ENCODE peak calls at places on chromosomes 4 and X, in six cellular contexts. One of them, this sample, is unnamed.
A peak's percentile ranks its signal among the peaks of the same experiment; 100 is the strongest.

GRCh38 chr4:932713-933070 is 432 bp downstream of the TMEM175 start:
- DNase-seq in mammary epithelial cell: no peak
- DNase-seq in GM23248: no peak
- DNase-seq in astrocyte: peak; percentile 32
- DNase-seq in mesenchymal stem cell: peak; percentile 74
- DNase-seq in fibroblast of lung: no peak
- DNase-seq in this sample: peak; percentile 37

GRCh38 chrX:9396930-9397329 is 67.9 kb upstream of the TBL1X start:
- DNase-seq in mesenchymal stem cell: peak; percentile 65
- DNase-seq in astrocyte: peak; percentile 68
- DNase-seq in GM23248: peak; percentile 11
- DNase-seq in fibroblast of lung: peak; percentile 38
- DNase-seq in mammary epithelial cell: no peak
- DNase-seq in this sample: no peak

GRCh38 chr4:69764311-69764710 is 3.9 kb upstream of the SULT1B1 start:
- DNase-seq in mesenchymal stem cell: no peak
- DNase-seq in mammary epithelial cell: no peak
- DNase-seq in GM23248: no peak
- DNase-seq in fibroblast of lung: peak; percentile 65
- DNase-seq in astrocyte: no peak
- DNase-seq in this sample: no peak

GRCh38 chr4:143375326-143376073 is 38.8 kb downstream of the GAB1 start:
- DNase-seq in GM23248: peak; percentile 46
- DNase-seq in mesenchymal stem cell: peak; percentile 45
- DNase-seq in mammary epithelial cell: no peak
- DNase-seq in astrocyte: no peak
- DNase-seq in fibroblast of lung: peak; percentile 45
- DNase-seq in this sample: peak; percentile 47

GRCh38 chr4:144562019-144562740 is 83.8 kb upstream of the HHIP start:
- DNase-seq in astrocyte: no peak
- DNase-seq in GM23248: no peak
- DNase-seq in mesenchymal stem cell: no peak
- DNase-seq in fibroblast of lung: no peak
- DNase-seq in mammary epithelial cell: no peak
- DNase-seq in this sample: no peak

GRCh38 chr4:1043658-1044468 is 32.4 kb downstream of the FGFRL1 start:
- DNase-seq in fibroblast of lung: peak; percentile 99
- DNase-seq in GM23248: peak; percentile 100
- DNase-seq in mesenchymal stem cell: peak; percentile 99
- DNase-seq in mammary epithelial cell: peak; percentile 99
- DNase-seq in astrocyte: peak; percentile 98
- DNase-seq in this sample: peak; percentile 66

GRCh38 chr4:39947963-39948362 is 29.7 kb downstream of the PDS5A start:
- DNase-seq in mammary epithelial cell: no peak
- DNase-seq in mesenchymal stem cell: no peak
- DNase-seq in fibroblast of lung: no peak
- DNase-seq in GM23248: no peak
- DNase-seq in astrocyte: no peak
- DNase-seq in this sample: no peak

GRCh38 chrX:16526003-16526402 is 124.0 kb upstream of the S100G start:
- DNase-seq in astrocyte: no peak
- DNase-seq in GM23248: no peak
- DNase-seq in fibroblast of lung: no peak
- DNase-seq in mesenchymal stem cell: no peak
- DNase-seq in mammary epithelial cell: no peak
- DNase-seq in this sample: no peak

GRCh38 chrX:151852294-151852693 is 60.4 kb upstream of the MAGEA4 start:
- DNase-seq in fibroblast of lung: no peak
- DNase-seq in mammary epithelial cell: no peak
- DNase-seq in GM23248: no peak
- DNase-seq in astrocyte: no peak
- DNase-seq in mesenchymal stem cell: no peak
- DNase-seq in this sample: no peak

GRCh38 chr4:80382090-80382832 is 46.7 kb downstream of the CFAP299 start:
- DNase-seq in astrocyte: no peak
- DNase-seq in GM23248: no peak
- DNase-seq in mesenchymal stem cell: no peak
- DNase-seq in fibroblast of lung: no peak
- DNase-seq in mammary epithelial cell: no peak
- DNase-seq in this sample: no peak

GRCh38 chr4:55180980-55181379 is 55.6 kb upstream of the KDR start:
- DNase-seq in mammary epithelial cell: no peak
- DNase-seq in GM23248: no peak
- DNase-seq in astrocyte: peak; percentile 38
- DNase-seq in fibroblast of lung: no peak
- DNase-seq in mesenchymal stem cell: peak; percentile 33
- DNase-seq in this sample: no peak

GRCh38 chr4:176539785-176540175 is 220.0 kb downstream of the SPCS3 start:
- DNase-seq in GM23248: peak; percentile 38
- DNase-seq in astrocyte: peak; percentile 36
- DNase-seq in mammary epithelial cell: peak; percentile 54
- DNase-seq in mesenchymal stem cell: peak; percentile 62
- DNase-seq in fibroblast of lung: peak; percentile 43
- DNase-seq in this sample: no peak

GRCh38 chr4:110196871-110197420 is 1.5 kb downstream of the ELOVL6 start:
- DNase-seq in astrocyte: peak; percentile 22
- DNase-seq in mesenchymal stem cell: no peak
- DNase-seq in mammary epithelial cell: peak; percentile 48
- DNase-seq in fibroblast of lung: no peak
- DNase-seq in GM23248: peak; percentile 70
- DNase-seq in this sample: peak; percentile 65

GRCh38 chrX:13898603-13899002 is 81.7 kb upstream of the GPM6B start:
- DNase-seq in astrocyte: no peak
- DNase-seq in mesenchymal stem cell: no peak
- DNase-seq in mammary epithelial cell: peak; percentile 88
- DNase-seq in GM23248: peak; percentile 61
- DNase-seq in fibroblast of lung: no peak
- DNase-seq in this sample: no peak

GRCh38 chr4:10164877-10165283 is 48.3 kb upstream of the WDR1 start:
- DNase-seq in mesenchymal stem cell: peak; percentile 16
- DNase-seq in GM23248: peak; percentile 74
- DNase-seq in mammary epithelial cell: no peak
- DNase-seq in fibroblast of lung: peak; percentile 38
- DNase-seq in astrocyte: no peak
- DNase-seq in this sample: peak; percentile 51

GRCh38 chrX:17564689-17565409 is 172.4 kb upstream of the SCML1 start:
- DNase-seq in fibroblast of lung: peak; percentile 73
- DNase-seq in GM23248: peak; percentile 60
- DNase-seq in astrocyte: peak; percentile 49
- DNase-seq in mesenchymal stem cell: peak; percentile 7
- DNase-seq in mammary epithelial cell: peak; percentile 10
- DNase-seq in this sample: no peak

GRCh38 chr4:5292091-5292490 is 240.8 kb downstream of the STK32B start:
- DNase-seq in mammary epithelial cell: no peak
- DNase-seq in fibroblast of lung: no peak
- DNase-seq in astrocyte: no peak
- DNase-seq in GM23248: no peak
- DNase-seq in mesenchymal stem cell: no peak
- DNase-seq in this sample: no peak

GRCh38 chr4:154192585-154192984 is 299.0 kb downstream of the DCHS2 start:
- DNase-seq in GM23248: no peak
- DNase-seq in mammary epithelial cell: no peak
- DNase-seq in astrocyte: no peak
- DNase-seq in mesenchymal stem cell: no peak
- DNase-seq in fibroblast of lung: no peak
- DNase-seq in this sample: no peak

GRCh38 chr4:182142146-182143085 is 100.8 kb upstream of the TENM3 start:
- DNase-seq in mesenchymal stem cell: peak; percentile 16
- DNase-seq in fibroblast of lung: peak; percentile 64
- DNase-seq in astrocyte: peak; percentile 71
- DNase-seq in mammary epithelial cell: peak; percentile 70
- DNase-seq in GM23248: peak; percentile 4
- DNase-seq in this sample: no peak

GRCh38 chr4:57214654-57215411 is 104.6 kb upstream of the IGFBP7 start:
- DNase-seq in mammary epithelial cell: peak; percentile 30
- DNase-seq in astrocyte: no peak
- DNase-seq in mesenchymal stem cell: no peak
- DNase-seq in fibroblast of lung: no peak
- DNase-seq in GM23248: no peak
- DNase-seq in this sample: no peak

GRCh38 chr4:20075479-20075878 is 176.2 kb upstream of the SLIT2 start:
- DNase-seq in mammary epithelial cell: no peak
- DNase-seq in GM23248: peak; percentile 43
- DNase-seq in mesenchymal stem cell: peak; percentile 16
- DNase-seq in astrocyte: no peak
- DNase-seq in fibroblast of lung: no peak
- DNase-seq in this sample: no peak

GRCh38 chr4:184309241-184310170 is 91.8 kb upstream of the ENPP6 start:
- DNase-seq in astrocyte: no peak
- DNase-seq in mammary epithelial cell: peak; percentile 29
- DNase-seq in fibroblast of lung: no peak
- DNase-seq in mesenchymal stem cell: no peak
- DNase-seq in GM23248: no peak
- DNase-seq in this sample: peak; percentile 14

GRCh38 chr4:82217986-82218715 is 155.6 kb downstream of the HNRNPD start:
- DNase-seq in mammary epithelial cell: no peak
- DNase-seq in astrocyte: no peak
- DNase-seq in mesenchymal stem cell: no peak
- DNase-seq in fibroblast of lung: no peak
- DNase-seq in GM23248: peak; percentile 28
- DNase-seq in this sample: no peak

GRCh38 chr4:187598246-187598645 is 397.3 kb upstream of the ZFP42 start:
- DNase-seq in GM23248: no peak
- DNase-seq in astrocyte: no peak
- DNase-seq in mesenchymal stem cell: no peak
- DNase-seq in mammary epithelial cell: no peak
- DNase-seq in fibroblast of lung: peak; percentile 9
- DNase-seq in this sample: no peak

GRCh38 chr4:136301773-136302172 is 1230.5 kb downstream of the PCDH18 start:
- DNase-seq in mammary epithelial cell: no peak
- DNase-seq in GM23248: no peak
- DNase-seq in mesenchymal stem cell: no peak
- DNase-seq in fibroblast of lung: no peak
- DNase-seq in astrocyte: no peak
- DNase-seq in this sample: no peak

GRCh38 chr4:748461-748860 is 42.8 kb downstream of the PCGF3 start:
- DNase-seq in fibroblast of lung: no peak
- DNase-seq in mammary epithelial cell: no peak
- DNase-seq in mesenchymal stem cell: no peak
- DNase-seq in GM23248: no peak
- DNase-seq in astrocyte: no peak
- DNase-seq in this sample: no peak

DNA sequence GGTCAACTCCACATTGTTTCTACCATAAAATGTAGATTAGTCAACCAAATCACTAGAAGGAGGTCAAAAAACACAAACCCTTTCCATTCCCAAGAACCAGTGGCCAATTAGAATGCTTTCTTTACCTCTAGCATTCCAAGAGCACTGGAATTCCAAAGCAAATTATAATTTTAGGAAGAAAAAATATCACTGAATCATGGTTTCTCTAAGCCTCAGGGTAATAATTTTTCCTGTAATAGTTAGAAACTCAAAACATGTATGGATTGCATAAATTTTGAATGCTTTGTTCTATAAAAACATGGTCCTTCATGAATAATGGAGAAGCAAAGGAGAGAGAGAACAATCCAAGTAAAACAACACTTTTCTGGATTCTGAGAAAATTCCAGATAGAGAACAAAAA is 39.5 kb downstream of the LEF1 start:
- DNase-seq in mesenchymal stem cell: no peak
- DNase-seq in fibroblast of lung: no peak
- DNase-seq in GM23248: no peak
- DNase-seq in mammary epithelial cell: no peak
- DNase-seq in astrocyte: no peak
- DNase-seq in this sample: no peak
- H3K9ac ChIP-seq in mesenchymal stem cell: no peak overlapping the region
- H3K9ac ChIP-seq in fibroblast of lung: no peak overlapping the region
- H3K9ac ChIP-seq in GM23248: no peak overlapping the region
- H3K9ac ChIP-seq in mammary epithelial cell: no peak overlapping the region
- H3K9ac ChIP-seq in astrocyte: no peak overlapping the region
- H3K9ac ChIP-seq in this sample: no peak overlapping the region

DNA sequence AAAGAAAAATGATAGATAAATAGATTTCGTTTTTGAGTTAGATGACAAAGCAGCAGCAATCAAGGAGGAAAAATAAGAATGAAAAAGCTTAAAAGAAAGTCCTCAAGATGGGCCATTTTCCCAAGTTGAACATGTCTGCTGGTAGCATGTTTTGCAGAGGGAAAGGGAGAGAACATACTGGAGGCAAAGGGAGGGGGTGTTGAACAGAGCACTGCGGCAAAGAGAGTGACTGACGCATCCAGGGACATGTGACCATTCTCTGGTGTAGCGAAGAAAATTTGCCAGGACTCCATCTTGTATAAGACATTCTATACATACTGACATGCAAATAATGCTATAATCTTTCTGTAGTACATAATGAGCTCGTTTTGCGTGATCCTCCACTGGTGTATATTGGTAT is 1.2 kb downstream of the LINC00632 start:
- DNase-seq in fibroblast of lung: peak; percentile 82
- DNase-seq in astrocyte: no peak
- DNase-seq in GM23248: peak; percentile 34
- DNase-seq in mesenchymal stem cell: peak; percentile 68
- DNase-seq in mammary epithelial cell: no peak
- DNase-seq in this sample: no peak
- H3K4me3 ChIP-seq in fibroblast of lung: peak overlapping the region; percentile 27
- H3K4me3 ChIP-seq in astrocyte: peak overlapping the region; percentile 44
- H3K4me3 ChIP-seq in GM23248: peak overlapping the region; percentile 15
- H3K4me3 ChIP-seq in mesenchymal stem cell: no peak overlapping the region
- H3K4me3 ChIP-seq in mammary epithelial cell: no peak overlapping the region
- H3K4me3 ChIP-seq in this sample: no peak overlapping the region

DNA sequence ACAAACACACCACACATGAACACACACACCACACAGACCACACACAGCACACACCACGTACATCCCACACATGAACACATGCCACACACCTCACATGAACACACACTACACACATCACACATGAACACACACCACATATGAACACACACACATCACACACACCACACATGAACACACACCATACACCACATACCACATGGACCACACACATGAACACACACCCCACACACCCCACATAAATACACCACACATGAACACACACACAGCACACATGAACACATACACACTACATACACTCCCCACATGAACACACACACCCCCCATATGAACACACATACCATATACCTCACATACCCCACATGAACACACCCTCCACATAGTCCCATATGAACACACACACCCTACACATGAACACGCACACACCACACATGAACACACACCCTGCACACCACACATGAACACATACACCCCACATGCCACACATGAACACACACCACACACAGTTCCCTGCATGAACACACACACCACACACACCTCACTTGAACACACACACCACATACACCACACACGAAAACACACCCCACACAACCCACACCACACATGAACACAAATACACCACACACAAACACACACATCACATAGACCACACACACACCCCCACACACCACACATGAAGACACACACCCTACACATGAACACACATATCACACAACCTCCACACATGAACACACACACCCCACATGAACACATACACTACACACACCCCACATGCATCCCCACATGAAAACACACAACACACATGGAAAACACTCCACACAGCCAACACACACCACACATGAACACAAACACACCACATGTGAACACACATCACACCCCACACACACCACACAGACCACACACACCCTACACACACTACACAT is 18.3 kb downstream of the PNMA6E start:
- DNase-seq in GM23248: no peak
- DNase-seq in mesenchymal stem cell: no peak
- DNase-seq in fibroblast of lung: no peak
- DNase-seq in astrocyte: no peak
- DNase-seq in mammary epithelial cell: no peak
- DNase-seq in this sample: no peak
- H3K27ac ChIP-seq in GM23248: no peak overlapping the region
- H3K27ac ChIP-seq in mesenchymal stem cell: no peak overlapping the region
- H3K27ac ChIP-seq in fibroblast of lung: peak overlapping the region; percentile 43
- H3K27ac ChIP-seq in astrocyte: no peak overlapping the region
- H3K27ac ChIP-seq in mammary epithelial cell: no peak overlapping the region
- H3K27ac ChIP-seq in this sample: no peak overlapping the region

GRCh38 chr4:85763207-85763606 is 288.3 kb downstream of the ARHGAP24 start:
- DNase-seq in astrocyte: no peak
- DNase-seq in fibroblast of lung: no peak
- DNase-seq in mesenchymal stem cell: no peak
- DNase-seq in mammary epithelial cell: no peak
- DNase-seq in GM23248: no peak
- DNase-seq in this sample: no peak
- H3K9ac ChIP-seq in astrocyte: no peak overlapping the region
- H3K9ac ChIP-seq in fibroblast of lung: no peak overlapping the region
- H3K9ac ChIP-seq in mesenchymal stem cell: peak overlapping the region; percentile 87
- H3K9ac ChIP-seq in mammary epithelial cell: no peak overlapping the region
- H3K9ac ChIP-seq in GM23248: peak overlapping the region; percentile 71
- H3K9ac ChIP-seq in this sample: no peak overlapping the region

This sample was measured in colonic mucosa.